ENCODE peak calls at places on chromosome 7, in seven cellular contexts. One of them, this sample, is unnamed.

GRCh38 chr7:99083068-99083651 is 60.7 kb downstream of the SMURF1 start:
- DNase-seq in CD8-positive, alpha-beta memory T cell: no peak
- DNase-seq in fibroblast of lung: peak; percentile 33
- DNase-seq in IMR-90: peak; percentile 26
- DNase-seq in lower lobe of right lung: no peak
- DNase-seq in Panc1: no peak
- DNase-seq in upper lobe of right lung: no peak
- DNase-seq in this sample: no peak

GRCh38 chr7:1530946-1531262 is 402 bp downstream of the MAFK start:
- DNase-seq in CD8-positive, alpha-beta memory T cell: no peak
- DNase-seq in fibroblast of lung: no peak
- DNase-seq in IMR-90: no peak
- DNase-seq in lower lobe of right lung: no peak
- DNase-seq in Panc1: no peak
- DNase-seq in upper lobe of right lung: no peak
- DNase-seq in this sample: no peak

GRCh38 chr7:77351539-77352004 is 64.6 kb downstream of the GSAP start:
- DNase-seq in CD8-positive, alpha-beta memory T cell: peak; percentile 38
- DNase-seq in fibroblast of lung: no peak
- DNase-seq in IMR-90: no peak
- DNase-seq in lower lobe of right lung: no peak
- DNase-seq in Panc1: no peak
- DNase-seq in upper lobe of right lung: no peak
- DNase-seq in this sample: peak; percentile 88

GRCh38 chr7:93194368-93194767 is 31.9 kb downstream of the HEPACAM2 start:
- DNase-seq in CD8-positive, alpha-beta memory T cell: no peak
- DNase-seq in fibroblast of lung: peak; percentile 13
- DNase-seq in IMR-90: peak; percentile 86
- DNase-seq in lower lobe of right lung: no peak
- DNase-seq in Panc1: no peak
- DNase-seq in upper lobe of right lung: no peak
- DNase-seq in this sample: no peak

GRCh38 chr7:156927571-156928405 is 21.7 kb upstream of the NOM1 start:
- DNase-seq in CD8-positive, alpha-beta memory T cell: no peak
- DNase-seq in fibroblast of lung: no peak
- DNase-seq in IMR-90: no peak
- DNase-seq in lower lobe of right lung: no peak
- DNase-seq in Panc1: no peak
- DNase-seq in upper lobe of right lung: no peak
- DNase-seq in this sample: no peak

GRCh38 chr7:44063894-44064651 is 1.3 kb downstream of the PGAM2 start:
- DNase-seq in CD8-positive, alpha-beta memory T cell: no peak
- DNase-seq in fibroblast of lung: no peak
- DNase-seq in IMR-90: no peak
- DNase-seq in lower lobe of right lung: peak; percentile 35
- DNase-seq in Panc1: no peak
- DNase-seq in upper lobe of right lung: peak; percentile 59
- DNase-seq in this sample: peak; percentile 72

GRCh38 chr7:71285614-71286013 is 153.7 kb downstream of the GALNT17 start:
- DNase-seq in CD8-positive, alpha-beta memory T cell: no peak
- DNase-seq in fibroblast of lung: peak; percentile 60
- DNase-seq in IMR-90: no peak
- DNase-seq in lower lobe of right lung: no peak
- DNase-seq in Panc1: no peak
- DNase-seq in upper lobe of right lung: no peak
- DNase-seq in this sample: no peak

GRCh38 chr7:82209200-82209599 is 234.4 kb downstream of the CACNA2D1 start:
- DNase-seq in CD8-positive, alpha-beta memory T cell: no peak
- DNase-seq in fibroblast of lung: no peak
- DNase-seq in IMR-90: no peak
- DNase-seq in lower lobe of right lung: no peak
- DNase-seq in Panc1: no peak
- DNase-seq in upper lobe of right lung: no peak
- DNase-seq in this sample: no peak

GRCh38 chr7:43758861-43759683 is 592 bp downstream of the BLVRA start:
- DNase-seq in CD8-positive, alpha-beta memory T cell: peak; percentile 35
- DNase-seq in fibroblast of lung: peak; percentile 52
- DNase-seq in IMR-90: peak; percentile 31
- DNase-seq in lower lobe of right lung: peak; percentile 68
- DNase-seq in Panc1: no peak
- DNase-seq in upper lobe of right lung: no peak
- DNase-seq in this sample: peak; percentile 88

GRCh38 chr7:28407643-28408042 is 4.7 kb upstream of the CREB5 start:
- DNase-seq in CD8-positive, alpha-beta memory T cell: no peak
- DNase-seq in fibroblast of lung: peak; percentile 49
- DNase-seq in IMR-90: peak; percentile 83
- DNase-seq in lower lobe of right lung: no peak
- DNase-seq in Panc1: no peak
- DNase-seq in upper lobe of right lung: no peak
- DNase-seq in this sample: no peak

GRCh38 chr7:27164381-27165088 is 802 bp downstream of the HOXA9 start:
- DNase-seq in CD8-positive, alpha-beta memory T cell: no peak
- DNase-seq in fibroblast of lung: no peak
- DNase-seq in IMR-90: no peak
- DNase-seq in lower lobe of right lung: peak; percentile 54
- DNase-seq in Panc1: no peak
- DNase-seq in upper lobe of right lung: peak; percentile 70
- DNase-seq in this sample: peak; percentile 77

GRCh38 chr7:30448461-30449189 is 30.0 kb downstream of the NOD1 start:
- DNase-seq in CD8-positive, alpha-beta memory T cell: no peak
- DNase-seq in fibroblast of lung: no peak
- DNase-seq in IMR-90: no peak
- DNase-seq in lower lobe of right lung: no peak
- DNase-seq in Panc1: no peak
- DNase-seq in upper lobe of right lung: no peak
- DNase-seq in this sample: no peak

GRCh38 chr7:132858251-132858650 is 223.6 kb downstream of the CHCHD3 start:
- DNase-seq in CD8-positive, alpha-beta memory T cell: no peak
- DNase-seq in fibroblast of lung: no peak
- DNase-seq in IMR-90: no peak
- DNase-seq in lower lobe of right lung: no peak
- DNase-seq in Panc1: no peak
- DNase-seq in upper lobe of right lung: no peak
- DNase-seq in this sample: no peak

GRCh38 chr7:44971991-44972441 is 6.8 kb downstream of the MYO1G start:
- DNase-seq in CD8-positive, alpha-beta memory T cell: no peak
- DNase-seq in fibroblast of lung: no peak
- DNase-seq in IMR-90: no peak
- DNase-seq in lower lobe of right lung: no peak
- DNase-seq in Panc1: no peak
- DNase-seq in upper lobe of right lung: no peak
- DNase-seq in this sample: no peak

GRCh38 chr7:33108591-33108930 is 643 bp downstream of the RP9 start:
- DNase-seq in CD8-positive, alpha-beta memory T cell: no peak
- DNase-seq in fibroblast of lung: no peak
- DNase-seq in IMR-90: no peak
- DNase-seq in lower lobe of right lung: no peak
- DNase-seq in Panc1: no peak
- DNase-seq in upper lobe of right lung: no peak
- DNase-seq in this sample: no peak

DNA sequence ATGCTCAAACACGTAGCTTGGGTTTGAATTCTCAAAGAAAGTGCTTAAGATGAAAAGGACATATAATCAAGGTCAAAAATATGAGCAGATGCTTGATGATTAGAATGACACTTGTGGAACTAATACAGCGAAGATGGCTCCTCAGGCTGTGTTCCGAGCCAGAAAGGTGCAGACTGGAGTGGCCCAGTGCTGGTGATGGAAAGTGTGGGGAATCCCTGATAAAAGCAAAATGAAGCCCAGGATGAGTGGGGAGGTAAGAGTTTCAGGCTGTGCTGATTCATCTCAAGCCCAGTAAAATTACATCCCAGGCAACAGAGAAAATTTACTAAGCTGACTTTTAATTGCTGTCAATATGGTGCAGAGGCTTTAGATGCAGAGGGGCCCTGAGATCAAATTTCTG is 77.8 kb upstream of the IKZF1 start:
- DNase-seq in CD8-positive, alpha-beta memory T cell: no peak
- DNase-seq in fibroblast of lung: no peak
- DNase-seq in IMR-90: no peak
- DNase-seq in lower lobe of right lung: no peak
- DNase-seq in Panc1: no peak
- DNase-seq in upper lobe of right lung: no peak
- DNase-seq in this sample: no peak
- H3K9me3 ChIP-seq in CD8-positive, alpha-beta memory T cell: peaks cover 14% of the 10 kb centered on the region
- H3K9me3 ChIP-seq in fibroblast of lung: no peaks in the 10 kb centered on the region
- H3K9me3 ChIP-seq in IMR-90: peaks cover 3% of the 10 kb centered on the region
- H3K9me3 ChIP-seq in lower lobe of right lung: peaks cover 23% of the 10 kb centered on the region
- H3K9me3 ChIP-seq in Panc1: peaks cover 6% of the 10 kb centered on the region
- H3K9me3 ChIP-seq in upper lobe of right lung: no peaks in the 10 kb centered on the region
- H3K9me3 ChIP-seq in this sample: peaks cover 54% of the 10 kb centered on the region

DNA sequence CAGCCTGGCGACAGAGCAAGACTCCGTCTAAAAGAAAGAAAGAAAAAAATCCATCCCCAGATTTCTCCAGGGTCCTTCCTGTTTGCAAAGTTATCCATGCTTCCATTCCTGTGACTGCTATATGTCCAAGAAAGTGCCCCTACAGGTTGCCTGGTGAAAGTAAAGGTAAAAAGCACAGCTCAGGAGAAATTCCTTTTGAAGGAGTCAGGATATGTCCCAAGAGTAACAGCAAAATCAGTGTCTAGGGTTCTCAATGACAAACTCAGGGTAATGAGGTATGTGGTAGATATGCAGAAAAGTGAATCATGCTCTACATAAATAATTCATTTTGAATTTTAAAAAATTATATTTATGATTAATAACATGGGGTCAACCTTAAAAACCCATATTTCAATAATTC is 91.5 kb downstream of the CTTNBP2 start:
- DNase-seq in CD8-positive, alpha-beta memory T cell: no peak
- DNase-seq in fibroblast of lung: peak; percentile 40
- DNase-seq in IMR-90: peak; percentile 62
- DNase-seq in lower lobe of right lung: no peak
- DNase-seq in Panc1: no peak
- DNase-seq in upper lobe of right lung: no peak
- DNase-seq in this sample: no peak
- H3K27ac ChIP-seq in CD8-positive, alpha-beta memory T cell: no peak overlapping the region
- H3K27ac ChIP-seq in fibroblast of lung: no peak overlapping the region
- H3K27ac ChIP-seq in IMR-90: no peak overlapping the region
- H3K27ac ChIP-seq in lower lobe of right lung: no peak overlapping the region
- H3K27ac ChIP-seq in Panc1: no peak overlapping the region
- H3K27ac ChIP-seq in upper lobe of right lung: no peak overlapping the region
- H3K27ac ChIP-seq in this sample: no peak overlapping the region

GRCh38 chr7:13890793-13891192 is 98.7 kb downstream of the ETV1 start:
- DNase-seq in CD8-positive, alpha-beta memory T cell: no peak
- DNase-seq in fibroblast of lung: no peak
- DNase-seq in IMR-90: no peak
- DNase-seq in lower lobe of right lung: no peak
- DNase-seq in Panc1: no peak
- DNase-seq in upper lobe of right lung: no peak
- DNase-seq in this sample: no peak

GRCh38 chr7:13880789-13881188 is 108.7 kb downstream of the ETV1 start:
- DNase-seq in CD8-positive, alpha-beta memory T cell: no peak
- DNase-seq in fibroblast of lung: peak; percentile 94
- DNase-seq in IMR-90: peak; percentile 91
- DNase-seq in lower lobe of right lung: no peak
- DNase-seq in Panc1: no peak
- DNase-seq in upper lobe of right lung: no peak
- DNase-seq in this sample: no peak

GRCh38 chr7:13882051-13882450 is 107.4 kb downstream of the ETV1 start:
- DNase-seq in CD8-positive, alpha-beta memory T cell: no peak
- DNase-seq in fibroblast of lung: no peak
- DNase-seq in IMR-90: no peak
- DNase-seq in lower lobe of right lung: no peak
- DNase-seq in Panc1: no peak
- DNase-seq in upper lobe of right lung: no peak
- DNase-seq in this sample: no peak

DNA sequence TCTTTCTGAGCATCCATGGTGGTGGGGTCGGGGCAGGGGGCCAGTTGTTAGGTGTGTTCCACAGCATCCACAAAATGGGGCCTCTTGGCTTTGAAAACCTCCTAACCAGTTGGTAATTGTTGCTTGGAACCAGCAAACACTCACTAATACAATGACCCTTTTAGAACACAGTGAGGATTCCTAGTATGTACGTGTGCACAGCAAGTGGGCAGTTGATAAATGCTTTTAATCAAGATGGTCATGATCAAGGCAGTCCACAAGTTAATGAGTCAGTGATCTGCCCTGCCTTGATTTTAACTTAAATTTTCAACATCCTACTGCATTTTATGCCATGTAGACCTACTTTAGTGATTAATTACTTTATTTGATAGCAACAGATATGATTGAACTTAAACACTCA is 103.1 kb downstream of the ETV1 start:
- DNase-seq in CD8-positive, alpha-beta memory T cell: no peak
- DNase-seq in fibroblast of lung: peak; percentile 54
- DNase-seq in IMR-90: no peak
- DNase-seq in lower lobe of right lung: no peak
- DNase-seq in Panc1: no peak
- DNase-seq in upper lobe of right lung: no peak
- DNase-seq in this sample: no peak
- H3K9me3 ChIP-seq in CD8-positive, alpha-beta memory T cell: no peaks in the 10 kb centered on the region
- H3K9me3 ChIP-seq in fibroblast of lung: no peaks in the 10 kb centered on the region
- H3K9me3 ChIP-seq in IMR-90: no peaks in the 10 kb centered on the region
- H3K9me3 ChIP-seq in lower lobe of right lung: no peaks in the 10 kb centered on the region
- H3K9me3 ChIP-seq in Panc1: no peaks in the 10 kb centered on the region
- H3K9me3 ChIP-seq in upper lobe of right lung: no peaks in the 10 kb centered on the region
- H3K9me3 ChIP-seq in this sample: no peaks in the 10 kb centered on the region

DNA sequence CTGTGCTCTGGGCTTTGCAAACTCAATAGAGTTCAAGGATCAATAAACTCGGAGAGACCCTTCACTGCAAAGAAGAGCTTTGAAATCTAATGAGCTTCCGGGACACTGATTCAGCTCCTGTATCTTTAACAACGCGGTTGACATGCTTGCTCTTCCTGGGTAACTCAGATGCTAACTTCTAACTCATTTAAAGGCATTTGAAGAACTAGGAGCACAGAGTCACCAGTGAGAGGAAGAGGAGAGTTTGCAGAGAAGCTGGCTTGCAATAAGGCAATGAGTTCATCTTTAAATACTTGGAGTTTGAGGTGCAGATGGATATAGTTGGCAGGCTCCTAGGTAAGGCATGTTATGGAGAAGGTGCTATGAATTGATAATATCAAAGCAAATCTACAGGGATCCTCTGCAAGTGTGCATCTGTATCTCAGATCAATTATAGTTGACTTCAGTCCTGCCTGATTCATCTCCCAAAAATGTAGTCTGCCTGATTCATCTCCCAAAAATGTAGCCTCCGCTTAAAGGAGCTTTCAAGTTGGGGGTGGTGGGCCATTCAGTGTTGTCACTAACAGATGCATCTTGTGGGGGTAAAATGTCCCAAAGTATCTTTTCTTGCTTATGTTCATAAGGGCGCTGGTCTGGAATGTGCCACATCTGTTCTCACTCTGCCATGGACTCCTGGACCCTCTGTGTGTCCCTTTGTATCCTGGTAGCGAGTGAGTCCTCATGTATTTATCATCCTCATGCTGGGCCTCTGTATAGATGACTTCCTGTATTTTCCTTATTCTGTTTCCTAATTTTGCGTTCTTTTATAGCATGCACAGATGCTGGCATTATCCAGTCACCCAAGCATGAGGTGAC is 182.6 kb upstream of the PRSS58 start:
- DNase-seq in CD8-positive, alpha-beta memory T cell: no peak
- DNase-seq in fibroblast of lung: peak; percentile 89
- DNase-seq in IMR-90: peak; percentile 85
- DNase-seq in lower lobe of right lung: no peak
- DNase-seq in Panc1: peak; percentile 52
- DNase-seq in upper lobe of right lung: no peak
- DNase-seq in this sample: no peak
- H3K27ac ChIP-seq in CD8-positive, alpha-beta memory T cell: no peak overlapping the region
- H3K27ac ChIP-seq in fibroblast of lung: peak overlapping the region; percentile 43
- H3K27ac ChIP-seq in IMR-90: peak overlapping the region; percentile 73
- H3K27ac ChIP-seq in lower lobe of right lung: no peak overlapping the region
- H3K27ac ChIP-seq in Panc1: no peak overlapping the region
- H3K27ac ChIP-seq in upper lobe of right lung: no peak overlapping the region
- H3K27ac ChIP-seq in this sample: peak overlapping the region; percentile 30